ENCODE peak calls at places on chromosomes 2 and 18, in nine cellular contexts. B is cardiac muscle cell; V is fibroblast of mammary gland; J is frontal cortex; Q is NCI-H2081; M is left cardiac atrium; N is adipocyte; F is gastrocnemius medialis; R is stimulated activated CD4-positive, alpha-beta T cell treated with anti-CD3 and anti-CD28 coated beads, Interleukin-15, amount 100 ng/mL, for 1 hour. E is an unnamed sample.

GRCh38 chr18:45891806-45892205 is 66.3 kb downstream of the SIGLEC15 start:
- DNase-seq in J (no peak), N (no peak), V (no peak), Q (no peak), B (peak), F (no peak), R (no peak), M (no peak), E (no peak)

GRCh38 chr18:43919565-43919964 is 642.3 kb upstream of the SYT4 start:
- DNase-seq in V (no peak), J (no peak), B (peak), Q (peak), R (no peak), M (no peak), N (peak), F (no peak), E (no peak)

GRCh38 chr2:127174977-127175376 is 45.1 kb downstream of the CYP27C1 start:
- DNase-seq in N (peak), J (peak), M (peak), B (peak), F (peak), R (no peak), Q (no peak), V (peak), E (peak)

GRCh38 chr2:31561823-31562222 is 18.9 kb downstream of the SRD5A2 start:
- DNase-seq in B (no peak), Q (no peak), M (no peak), J (no peak), V (no peak), N (no peak), R (no peak), F (no peak), E (no peak)

GRCh38 chr2:214217599-214217998 is 193.3 kb upstream of the VWC2L start:
- DNase-seq in F (no peak), B (no peak), R (no peak), V (no peak), J (no peak), M (no peak), Q (no peak), N (no peak), E (no peak)

GRCh38 chr2:176518823-176519222 is 249.6 kb downstream of the MTX2 start:
- DNase-seq in R (no peak), F (no peak), V (no peak), J (no peak), N (no peak), B (no peak), M (peak), Q (no peak), E (no peak)

GRCh38 chr2:46364797-46365457 is 67.7 kb downstream of the EPAS1 start:
- DNase-seq in R (no peak), V (peak), Q (peak), M (no peak), B (peak), F (no peak), J (peak), N (peak), E (peak)

GRCh38 chr2:73893764-73894474 is 1.1 kb downstream of the ACTG2 start:
- DNase-seq in M (no peak), J (no peak), N (no peak), R (no peak), V (no peak), Q (no peak), F (no peak), B (no peak), E (no peak)

GRCh38 chr18:57110295-57110694 is 36.6 kb upstream of the BOD1L2 start:
- DNase-seq in V (no peak), J (no peak), R (no peak), N (no peak), Q (no peak), B (no peak), F (no peak), M (no peak), E (no peak)

GRCh38 chr2:40256008-40256407 is 195.9 kb downstream of the SLC8A1 start:
- DNase-seq in R (no peak), Q (no peak), J (no peak), F (no peak), N (no peak), M (no peak), V (no peak), B (no peak), E (no peak)

GRCh38 chr18:3998698-3999333 is 456.3 kb downstream of the DLGAP1 start:
- DNase-seq in B (peak), R (no peak), J (no peak), M (no peak), V (peak), Q (peak), N (peak), F (no peak), E (no peak)